ENCODE peak calls at places on chromosome 9, in four cellular contexts. V, L, U and H are unnamed samples.

GRCh38 chr9:401223-401622 is 186.6 kb downstream of the DOCK8 start:
- DNase-seq in V (no peak), L (no peak), U (peak), H (no peak)

GRCh38 chr9:13744233-13744954 is 464.9 kb upstream of the MPDZ start:
- DNase-seq in U (no peak), V (no peak), L (no peak), H (no peak)

GRCh38 chr9:70466976-70467551 is 52.6 kb upstream of the KLF9 start:
- DNase-seq in U (no peak), L (peak), V (no peak), H (no peak)

GRCh38 chr9:2285411-2285810 is 270.3 kb downstream of the SMARCA2 start:
- DNase-seq in V (no peak), U (no peak), L (no peak), H (no peak)

GRCh38 chr9:99430301-99430700 is 208.2 kb downstream of the SEC61B start:
- DNase-seq in V (no peak), L (peak), U (no peak), H (no peak)

GRCh38 chr9:128902351-128903078 is 18.3 kb upstream of the PHYHD1 start:
- DNase-seq in U (no peak), V (no peak), L (no peak), H (no peak)

GRCh38 chr9:129834489-129835127 is 467 bp downstream of the C9orf78 start:
- DNase-seq in U (no peak), L (no peak), V (no peak), H (peak)

GRCh38 chr9:72614057-72614456 is 92.6 kb downstream of the TMC1 start:
- DNase-seq in V (no peak), U (no peak), L (no peak), H (no peak)

GRCh38 chr9:132094314-132094791 is 14.7 kb upstream of the MED27 start:
- DNase-seq in U (no peak), V (no peak), L (peak), H (no peak)

GRCh38 chr9:111282940-111283339 is 47.1 kb downstream of the OR2K2 start:
- DNase-seq in L (no peak), U (no peak), V (no peak), H (no peak)

GRCh38 chr9:122186301-122186700 is 26.6 kb downstream of the MORN5 start:
- DNase-seq in V (peak), L (no peak), U (peak), H (peak)

DNA sequence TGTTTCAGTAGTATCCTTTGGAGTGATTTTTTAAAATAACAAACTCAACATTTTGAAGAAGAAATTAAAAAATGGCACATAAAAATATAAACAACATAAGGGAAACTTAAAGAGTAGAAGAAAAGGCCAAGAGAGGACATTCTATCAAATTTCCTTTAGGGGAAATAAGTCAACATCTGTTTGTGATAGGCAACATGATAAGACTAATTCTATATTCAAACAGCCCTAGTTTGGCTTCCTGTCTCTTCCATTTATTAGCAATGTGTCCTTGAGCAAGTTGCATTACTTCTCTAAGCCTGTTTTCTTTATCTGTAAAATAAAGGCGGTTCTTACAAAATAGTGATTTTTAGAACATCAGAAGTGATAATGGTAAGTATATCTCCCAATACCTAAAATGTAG is 24.7 kb downstream of the TYRP1 start:
- DNase-seq in V (no peak), U (no peak), L (no peak), H (no peak)
- H2AFZ ChIP-seq in V (no peak), U (no peak), L (no peak), H (no peak)

GRCh38 chr9:113702423-113702755 is 173.7 kb upstream of the ZNF618 start:
- DNase-seq in L (no peak), U (no peak), V (no peak), H (no peak)
- TF ChIP-seq MAFK in L (no peak), U (no peak), V (no peak), H (no peak)

GRCh38 chr9:95003694-95004451 is 277.4 kb downstream of the AOPEP start:
- DNase-seq in U (no peak), V (peak), L (peak), H (peak)
- H2AFZ ChIP-seq in U (peak), V (peak), L (peak), H (no peak)

GRCh38 chr9:135749171-135750045 is 47.4 kb downstream of the KCNT1 start:
- DNase-seq in U (no peak), V (no peak), L (no peak), H (no peak)
- TF ChIP-seq MAFK in U (no peak), V (no peak), L (no peak), H (no peak)

GRCh38 chr9:121053544-121053943 is 3.5 kb upstream of the C5 start:
- DNase-seq in L (no peak), V (no peak), U (no peak), H (peak)
- H2AFZ ChIP-seq in L (no peak), V (peak), U (peak), H (no peak)

GRCh38 chr9:36959681-36960574 is 74.1 kb downstream of the PAX5 start:
- DNase-seq in V (no peak), L (no peak), U (no peak), H (no peak)
- TF ChIP-seq MAFK in V (no peak), L (no peak), U (no peak), H (no peak)

GRCh38 chr9:126784401-126784800 is 20.4 kb upstream of the ZBTB43 start:
- DNase-seq in L (no peak), U (no peak), V (no peak), H (no peak)

GRCh38 chr9:126777733-126778132 is 27.1 kb upstream of the ZBTB43 start:
- DNase-seq in L (no peak), U (peak), V (no peak), H (no peak)

GRCh38 chr9:126783958-126784357 is 20.9 kb upstream of the ZBTB43 start:
- DNase-seq in L (no peak), U (no peak), V (no peak), H (no peak)

GRCh38 chr9:126781186-126781585 is 23.7 kb upstream of the ZBTB43 start:
- DNase-seq in L (no peak), V (no peak), U (no peak), H (no peak)

GRCh38 chr9:126781717-126782388 is 23.0 kb upstream of the ZBTB43 start:
- DNase-seq in U (peak), L (peak), V (peak), H (peak)
- H2AFZ ChIP-seq in U (no peak), L (peak), V (no peak), H (no peak)